ENCODE peak calls at places on chromosomes 7 and 10, in four cellular contexts. F, R, S and O are unnamed samples. For H3K27me3, the result is how much of the 10 kb centered on the place peaks cover.

GRCh38 chr7:50531401-50531906 is 33.8 kb downstream of the DDC start:
- DNase-seq in F (peak), S (peak), R (peak), O (no peak)

GRCh38 chr10:62562101-62562500 is 187.9 kb downstream of the ZNF365 start:
- DNase-seq in S (no peak), F (no peak), R (no peak), O (no peak)

GRCh38 chr7:114663502-114663901 is 248.9 kb downstream of the FOXP2 start:
- DNase-seq in F (no peak), S (no peak), R (no peak), O (no peak)

GRCh38 chr7:157373493-157373892 is 36.7 kb downstream of the DNAJB6 start:
- DNase-seq in R (no peak), F (no peak), S (no peak), O (no peak)

GRCh38 chr7:134828361-134828760 is 48.9 kb downstream of the CALD1 start:
- DNase-seq in S (no peak), F (no peak), R (no peak), O (no peak)

GRCh38 chr10:115854740-115855435 is 418.1 kb downstream of the GFRA1 start:
- DNase-seq in F (no peak), S (peak), R (no peak), O (no peak)

GRCh38 chr7:2001601-2002442 is 230.9 kb downstream of the MAD1L1 start:
- DNase-seq in S (no peak), F (no peak), R (peak), O (peak)

GRCh38 chr7:122219253-122219865 is 75.3 kb upstream of the AASS start:
- DNase-seq in F (no peak), R (no peak), S (no peak), O (no peak)

GRCh38 chr10:126840736-126841135 is 64.5 kb upstream of the DOCK1 start:
- DNase-seq in R (no peak), F (no peak), S (no peak), O (no peak)

GRCh38 chr7:40200791-40201190 is 66.0 kb downstream of the SUGCT start:
- DNase-seq in R (no peak), S (peak), F (no peak), O (no peak)

GRCh38 chr7:127943541-127944521 is 87.4 kb downstream of the LRRC4 start:
- DNase-seq in R (peak), S (no peak), F (no peak), O (no peak)

GRCh38 chr10:99784025-99784730 is 1.7 kb downstream of the ABCC2 start:
- DNase-seq in S (peak), R (peak), F (no peak), O (no peak)

GRCh38 chr10:131821378-131822012 is 79.3 kb upstream of the PPP2R2D start:
- DNase-seq in R (no peak), F (no peak), S (no peak), O (peak)

GRCh38 chr10:78199759-78200158 is 166.1 kb downstream of the RPS24 start:
- DNase-seq in F (no peak), R (peak), S (no peak), O (no peak)

GRCh38 chr10:24691113-24691512 is 32.6 kb downstream of the ARHGAP21 start:
- DNase-seq in S (no peak), R (no peak), F (no peak), O (no peak)

GRCh38 chr10:3782456-3783312 is 2.3 kb downstream of the KLF6 start:
- DNase-seq in S (peak), R (peak), F (peak), O (no peak)

GRCh38 chr10:86295791-86296190 is 70.8 kb downstream of the GRID1 start:
- DNase-seq in S (no peak), F (no peak), R (no peak), O (peak)

GRCh38 chr7:52270301-52270700 is 765.1 kb upstream of the POM121L12 start:
- DNase-seq in R (no peak), F (no peak), S (no peak), O (no peak)

GRCh38 chr10:17038627-17039026 is 91.0 kb downstream of the CUBN start:
- DNase-seq in S (no peak), F (no peak), R (peak), O (no peak)

GRCh38 chr7:51591223-51591622 is 274.6 kb upstream of the COBL start:
- DNase-seq in F (no peak), R (no peak), S (no peak), O (no peak)

GRCh38 chr10:117311261-117311660 is 64.0 kb downstream of the PDZD8 start:
- DNase-seq in S (peak), R (no peak), F (no peak), O (no peak)

GRCh38 chr7:20229652-20230500 is 12.7 kb upstream of the MACC1 start:
- DNase-seq in F (no peak), S (peak), R (no peak), O (no peak)

GRCh38 chr10:96367470-96367869 is 8.7 kb upstream of the OPALIN start:
- DNase-seq in S (no peak), F (no peak), R (no peak), O (no peak)

GRCh38 chr7:10767771-10768170 is 205.9 kb upstream of the PHF14 start:
- DNase-seq in F (no peak), S (no peak), R (no peak), O (no peak)

GRCh38 chr10:677038-677437 is 12.4 kb downstream of the DIP2C start:
- DNase-seq in R (no peak), F (no peak), S (no peak), O (no peak)

GRCh38 chr7:120521761-120522737 is 249.1 kb downstream of the KCND2 start:
- DNase-seq in R (no peak), F (no peak), S (no peak), O (no peak)

GRCh38 chr10:112672706-112673105 is 225.7 kb downstream of the VTI1A start:
- DNase-seq in R (no peak), F (no peak), S (no peak), O (no peak)

GRCh38 chr7:46930336-46930735 is 651.6 kb downstream of the TNS3 start:
- DNase-seq in F (no peak), S (peak), R (no peak), O (no peak)

GRCh38 chr7:111292026-111292430 is 201.1 kb downstream of the LRRN3 start:
- DNase-seq in R (no peak), S (no peak), F (no peak), O (no peak)

GRCh38 chr7:54560726-54561125 is 18.6 kb downstream of the VSTM2A start:
- DNase-seq in F (no peak), S (peak), R (no peak), O (no peak)

GRCh38 chr10:125084191-125085186 is 75.9 kb downstream of the CTBP2 start:
- DNase-seq in F (peak), S (peak), R (peak), O (peak)

GRCh38 chr7:466465-467191 is 53.0 kb downstream of the PDGFA start:
- DNase-seq in F (no peak), R (no peak), S (no peak), O (no peak)

GRCh38 chr10:11255156-11255555 is 237.5 kb downstream of the CELF2 start:
- DNase-seq in R (no peak), S (no peak), F (no peak), O (no peak)
- H3K27me3 ChIP-seq in R (under half), S (under half), F (under half), O (under half)

GRCh38 chr7:25119102-25119501 is 6.0 kb downstream of the CYCS start:
- DNase-seq in S (no peak), R (no peak), F (no peak), O (no peak)

GRCh38 chr7:25121599-25121998 is 3.5 kb downstream of the CYCS start:
- DNase-seq in F (no peak), S (no peak), R (no peak), O (no peak)

GRCh38 chr7:25122373-25122772 is 2.7 kb downstream of the CYCS start:
- DNase-seq in R (no peak), S (no peak), F (no peak), O (no peak)

GRCh38 chr7:25125137-25125946 is at the start of gene CYCS:
- DNase-seq in R (peak), F (peak), S (peak), O (peak)

DNA sequence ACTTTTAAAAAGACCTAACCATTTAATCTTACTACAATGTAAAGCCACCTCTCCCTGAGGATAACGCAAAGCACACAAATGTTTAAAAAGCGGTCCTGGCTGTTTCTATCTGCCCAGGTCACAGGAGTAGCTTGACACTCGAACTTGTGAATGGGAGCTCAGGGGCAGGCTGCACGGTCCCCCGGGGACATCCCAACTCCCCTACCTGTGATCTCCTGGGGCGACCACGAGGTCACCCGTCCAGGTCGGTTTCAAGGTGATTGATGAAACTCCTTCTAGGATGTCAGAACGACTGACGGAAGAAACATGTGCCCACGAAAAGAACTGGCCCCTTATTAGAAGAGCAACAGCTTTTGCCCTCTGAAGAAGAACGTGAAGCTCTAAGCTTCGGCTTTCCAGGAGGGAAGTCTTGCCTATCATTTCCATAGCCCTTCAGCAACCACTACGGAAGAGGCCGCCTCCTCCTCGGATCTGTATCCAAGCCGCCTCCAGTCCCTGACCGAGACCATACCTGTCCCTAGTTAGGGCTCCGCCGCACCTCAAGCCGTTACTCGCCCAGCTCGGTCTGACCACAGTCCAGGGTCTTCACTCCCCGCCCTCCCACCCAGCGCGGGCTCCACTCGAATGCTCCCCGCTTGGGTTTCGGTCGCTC is 449 bp downstream of the CYCS start:
- DNase-seq in F (no peak), S (no peak), R (no peak), O (no peak)
- H3K4me3 ChIP-seq in F (peak), S (peak), R (peak), O (peak)

GRCh38 chr10:101139421-101139911 is 8.4 kb downstream of the TLX1 start:
- DNase-seq in R (no peak), F (no peak), S (no peak), O (no peak)

GRCh38 chr10:101138788-101139420 is 7.8 kb downstream of the TLX1 start:
- DNase-seq in F (no peak), S (no peak), R (no peak), O (no peak)

GRCh38 chr10:101140950-101141621 is 10.0 kb downstream of the TLX1 start:
- DNase-seq in F (no peak), R (no peak), S (peak), O (no peak)

GRCh38 chr10:101141622-101142532 is 10.8 kb downstream of the TLX1 start:
- DNase-seq in R (peak), S (peak), F (peak), O (peak)

GRCh38 chr10:101140084-101140949 is 9.2 kb downstream of the TLX1 start:
- DNase-seq in R (no peak), S (no peak), F (no peak), O (no peak)
- H3K27me3 ChIP-seq in R (half or more), S (half or more), F (under half), O (under half)

GRCh38 chr10:6009159-6009558 is 31.8 kb upstream of the IL15RA start:
- DNase-seq in F (no peak), R (no peak), S (no peak), O (no peak)

GRCh38 chr10:6010569-6010968 is 33.2 kb upstream of the IL15RA start:
- DNase-seq in F (no peak), R (no peak), S (no peak), O (no peak)

GRCh38 chr10:6006991-6007390 is 29.6 kb upstream of the IL15RA start:
- DNase-seq in S (no peak), F (no peak), R (no peak), O (no peak)

GRCh38 chr10:6009961-6010360 is 32.6 kb upstream of the IL15RA start:
- DNase-seq in S (no peak), R (no peak), F (no peak), O (no peak)

GRCh38 chr10:6008497-6009142 is 31.3 kb upstream of the IL15RA start:
- DNase-seq in R (no peak), S (no peak), F (no peak), O (no peak)
- H3K4me3 ChIP-seq in R (no peak), S (no peak), F (no peak), O (no peak)

GRCh38 chr7:27466703-27467102 is 196.0 kb downstream of the HIBADH start:
- DNase-seq in S (no peak), F (no peak), R (no peak), O (no peak)
- H3K27me3 ChIP-seq in S (under half), F (under half), R (under half), O (under half)

DNA sequence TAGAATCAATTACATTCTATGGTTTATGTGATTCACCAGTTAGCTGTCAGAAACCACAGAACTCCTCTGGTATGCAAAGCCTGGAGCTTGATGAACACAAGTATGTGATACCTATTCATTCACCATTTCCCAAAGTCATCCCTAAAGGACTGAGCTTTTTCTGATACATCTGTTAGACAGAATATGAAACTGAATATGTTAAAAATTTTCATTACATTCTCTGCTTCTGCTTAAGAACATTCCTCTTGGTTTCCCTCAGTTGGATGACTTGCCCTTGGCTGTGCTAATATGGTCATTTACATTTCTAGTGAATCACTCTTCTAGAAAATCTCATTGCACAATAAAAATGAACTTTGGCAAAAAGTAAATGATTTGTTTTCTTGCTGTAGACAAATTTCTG is 10.8 kb upstream of the PON1 start:
- DNase-seq in S (no peak), F (no peak), R (no peak), O (no peak)
- H3K4me3 ChIP-seq in S (no peak), F (no peak), R (no peak), O (no peak)

GRCh38 chr10:110642980-110643655 is 1.0 kb upstream of the RBM20 start:
- DNase-seq in R (no peak), F (no peak), S (no peak), O (no peak)
- H3K27me3 ChIP-seq in R (under half), F (under half), S (under half), O (under half)

GRCh38 chr10:14606633-14607032 is 168.1 kb downstream of the FAM107B start:
- DNase-seq in F (no peak), S (no peak), R (no peak), O (no peak)

GRCh38 chr10:14605231-14605925 is 169.3 kb downstream of the FAM107B start:
- DNase-seq in S (peak), F (no peak), R (no peak), O (no peak)

GRCh38 chr10:14611971-14612693 is 162.6 kb downstream of the FAM107B start:
- DNase-seq in F (no peak), S (no peak), R (no peak), O (peak)

GRCh38 chr10:14608381-14609001 is 166.2 kb downstream of the FAM107B start:
- DNase-seq in F (no peak), R (no peak), S (no peak), O (peak)

GRCh38 chr10:14609178-14609577 is 165.5 kb downstream of the FAM107B start:
- DNase-seq in F (no peak), R (no peak), S (no peak), O (no peak)
- H3K4me3 ChIP-seq in F (no peak), R (no peak), S (no peak), O (no peak)